ENCODE peak calls at places on chromosomes 6 and 20, in five cellular contexts. N, M, J, H and D are unnamed samples.
A peak's percentile ranks its signal among the peaks of the same experiment; 100 is the strongest.

GRCh38 chr20:39152126-39152525 is 190.0 kb downstream of the DHX35 start:
- DNase-seq in N (no peak), M (no peak), J (no peak), H (no peak), D (no peak)

GRCh38 chr6:19918436-19918835 is 81.3 kb downstream of the ID4 start:
- DNase-seq in N (no peak), M (no peak), J (no peak), H (no peak), D (no peak)

GRCh38 chr6:154861825-154862224 is 128.6 kb downstream of the SCAF8 start:
- DNase-seq in N (no peak), M (no peak), J (no peak), H (no peak), D (no peak)

GRCh38 chr6:31680841-31681671 is at the start of gene LY6G5C:
- DNase-seq in N (peak; percentile 78), M (peak; percentile 86), J (peak; percentile 81), H (peak; percentile 8), D (peak; percentile 78)

GRCh38 chr6:95511404-95511803 is 65.9 kb upstream of the MANEA start:
- DNase-seq in N (no peak), M (no peak), J (no peak), H (no peak), D (no peak)

GRCh38 chr20:1490643-1491042 is 577 bp downstream of the SIRPB2 start:
- DNase-seq in N (no peak), M (no peak), J (no peak), H (no peak), D (no peak)

GRCh38 chr20:25246182-25246943 is 1.5 kb upstream of the PYGB start:
- DNase-seq in N (no peak), M (no peak), J (no peak), H (no peak), D (no peak)

GRCh38 chr20:22430746-22431168 is 153.6 kb downstream of the FOXA2 start:
- DNase-seq in N (no peak), M (no peak), J (no peak), H (no peak), D (no peak)

GRCh38 chr20:33568378-33569289 is 78.7 kb downstream of the CBFA2T2 start:
- DNase-seq in N (no peak), M (no peak), J (peak; percentile 90), H (no peak), D (peak; percentile 88)

GRCh38 chr20:60249436-60249835 is 291.2 kb downstream of the CDH26 start:
- DNase-seq in N (peak; percentile 28), M (no peak), J (no peak), H (no peak), D (no peak)

GRCh38 chr6:37283786-37284185 is 25.8 kb upstream of the TMEM217 start:
- DNase-seq in N (no peak), M (peak; percentile 10), J (no peak), H (no peak), D (peak; percentile 64)

GRCh38 chr6:71040043-71040442 is 83.2 kb upstream of the B3GAT2 start:
- DNase-seq in N (no peak), M (no peak), J (no peak), H (no peak), D (peak; percentile 9)

GRCh38 chr20:19823216-19823615 is 65.2 kb downstream of the RIN2 start:
- DNase-seq in N (no peak), M (no peak), J (no peak), H (no peak), D (no peak)